ENCODE peak calls at places on chromosome 2, in four cellular contexts. O is type B pancreatic cell; T is CD8-positive, alpha-beta T cell; R is AG10803. U is an unnamed sample.

GRCh38 chr2:239711911-239712570 is 311.2 kb upstream of the HDAC4 start:
- DNase-seq in T (no peak), O (peak; percentile 64), R (no peak), U (no peak)

GRCh38 chr2:38074775-38075435 is 1.0 kb downstream of the CYP1B1 start:
- DNase-seq in R (peak; percentile 39), O (peak; percentile 76), T (no peak), U (no peak)

GRCh38 chr2:76713312-76713711 is 808.9 kb downstream of the LRRTM4 start:
- DNase-seq in R (no peak), O (no peak), T (no peak), U (no peak)

GRCh38 chr2:12555012-12555645 is 161.6 kb upstream of the TRIB2 start:
- DNase-seq in R (peak; percentile 32), T (no peak), O (no peak), U (no peak)

GRCh38 chr2:54619660-54620231 is 103.7 kb upstream of the EML6 start:
- DNase-seq in T (no peak), R (no peak), O (no peak), U (no peak)

GRCh38 chr2:176178271-176178806 is 10.1 kb upstream of the HOXD1 start:
- DNase-seq in R (peak; percentile 37), T (no peak), O (no peak), U (no peak)

GRCh38 chr2:8061219-8061618 is 620.6 kb upstream of the ID2 start:
- DNase-seq in T (no peak), O (no peak), R (no peak), U (no peak)

GRCh38 chr2:234001380-234001993 is 49.0 kb upstream of the SPP2 start:
- DNase-seq in R (no peak), O (no peak), T (no peak), U (no peak)

GRCh38 chr2:223797811-223798721 is 39.3 kb downstream of the AP1S3 start:
- DNase-seq in O (no peak), T (no peak), R (peak; percentile 36), U (no peak)

GRCh38 chr2:41937464-41937861 is 110.4 kb upstream of the PKDCC start:
- DNase-seq in R (peak; percentile 67), T (no peak), O (no peak), U (no peak)

GRCh38 chr2:179106342-179107178 is 56.6 kb upstream of the CCDC141 start:
- DNase-seq in O (no peak), T (no peak), R (peak; percentile 91), U (no peak)

GRCh38 chr2:120847700-120848321 is 112.1 kb downstream of the GLI2 start:
- DNase-seq in O (no peak), T (no peak), R (peak; percentile 30), U (no peak)

GRCh38 chr2:43102366-43103092 is 123.9 kb downstream of the ZFP36L2 start:
- DNase-seq in T (no peak), O (no peak), R (peak; percentile 44), U (no peak)

GRCh38 chr2:16100006-16100405 is 159.7 kb downstream of the MYCN start:
- DNase-seq in O (no peak), T (no peak), R (no peak), U (no peak)

GRCh38 chr2:48080534-48081316 is 174.4 kb upstream of the FBXO11 start:
- DNase-seq in O (no peak), T (no peak), R (no peak), U (no peak)

GRCh38 chr2:234674781-234675201 is 177.9 kb upstream of the ARL4C start:
- DNase-seq in T (no peak), R (peak; percentile 89), O (no peak), U (peak; percentile 30)

GRCh38 chr2:9844581-9844980 is 1.3 kb downstream of the TAF1B start:
- DNase-seq in T (no peak), R (peak; percentile 65), O (no peak), U (no peak)

GRCh38 chr2:55888941-55889340 is 34.6 kb downstream of the EFEMP1 start:
- DNase-seq in R (peak; percentile 42), O (no peak), T (no peak), U (no peak)

GRCh38 chr2:98912221-98912851 is 23.7 kb downstream of the CRACDL start:
- DNase-seq in R (peak; percentile 81), T (no peak), O (peak; percentile 61), U (peak; percentile 87)

GRCh38 chr2:158325782-158326335 is 130.7 kb downstream of the CCDC148 start:
- DNase-seq in R (no peak), O (no peak), T (no peak), U (no peak)

GRCh38 chr2:140895378-140895777 is 1235.4 kb downstream of the LRP1B start:
- DNase-seq in R (no peak), T (no peak), O (no peak), U (no peak)

GRCh38 chr2:140893685-140894084 is 1237.1 kb downstream of the LRP1B start:
- DNase-seq in T (no peak), O (no peak), R (peak; percentile 45), U (no peak)

GRCh38 chr2:140892911-140893637 is 1237.7 kb downstream of the LRP1B start:
- DNase-seq in T (no peak), R (no peak), O (no peak), U (no peak)

GRCh38 chr2:140892429-140892828 is 1238.4 kb downstream of the LRP1B start:
- DNase-seq in T (no peak), O (no peak), R (no peak), U (no peak)

GRCh38 chr2:140891614-140892212 is 1239.1 kb downstream of the LRP1B start:
- DNase-seq in T (no peak), R (no peak), O (no peak), U (no peak)
- TF ChIP-seq CTCF in T (no peak), R (peak; percentile 13), O (peak; percentile 59), U (peak; percentile 16)

GRCh38 chr2:180359522-180360282 is 352.6 kb upstream of the CWC22 start:
- DNase-seq in T (peak; percentile 4), R (no peak), O (no peak), U (no peak)
- TF ChIP-seq CTCF in T (no peak), R (peak; percentile 10), O (peak; percentile 19), U (no peak)

GRCh38 chr2:221958224-221958623 is 340.6 kb downstream of the PAX3 start:
- DNase-seq in T (no peak), O (no peak), R (no peak), U (no peak)
- TF ChIP-seq CTCF in T (no peak), O (no peak), R (no peak), U (no peak)

DNA sequence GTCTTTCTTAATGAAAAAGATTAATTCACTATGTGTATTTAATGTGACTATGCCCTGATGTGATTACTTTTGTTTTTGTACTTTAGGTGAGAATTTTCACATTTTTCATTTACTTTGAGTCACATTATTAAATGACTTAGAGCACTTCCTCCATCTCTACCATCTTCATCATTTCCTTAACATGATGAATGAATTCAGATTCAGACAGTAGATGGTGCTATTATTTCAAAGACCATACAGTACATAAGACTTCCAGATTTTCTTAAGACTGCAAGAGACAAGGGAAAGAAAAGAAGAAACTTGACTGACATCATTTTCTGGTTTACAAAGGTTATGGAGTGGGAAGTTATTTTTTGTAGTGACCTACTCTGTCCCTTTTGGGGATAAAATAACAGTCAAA is 1010.6 kb upstream of the NXPH2 start:
- DNase-seq in R (peak; percentile 3), T (no peak), O (no peak), U (no peak)
- TF ChIP-seq CTCF in R (peak; percentile 27), T (no peak), O (peak; percentile 65), U (peak; percentile 61)

GRCh38 chr2:196171946-196172345 is 568 bp upstream of the STK17B start:
- DNase-seq in R (no peak), O (no peak), T (no peak), U (no peak)

GRCh38 chr2:196170681-196171247 is 614 bp downstream of the STK17B start:
- DNase-seq in O (peak; percentile 67), R (peak; percentile 68), T (peak; percentile 39), U (peak; percentile 86)

GRCh38 chr2:196170202-196170680 is 1.1 kb downstream of the STK17B start:
- DNase-seq in O (no peak), R (peak; percentile 44), T (peak; percentile 65), U (no peak)

GRCh38 chr2:196172976-196173375 is 1.6 kb upstream of the STK17B start:
- DNase-seq in O (no peak), R (no peak), T (no peak), U (no peak)

GRCh38 chr2:196171248-196171871 is at the start of gene STK17B:
- DNase-seq in O (peak; percentile 92), T (peak; percentile 97), R (peak; percentile 90), U (peak; percentile 96)
- TF ChIP-seq CTCF in O (peak; percentile 47), T (no peak), R (peak; percentile 24), U (no peak)

GRCh38 chr2:73982140-73982617 is 2.5 kb upstream of the TET3 start:
- DNase-seq in R (peak; percentile 43), O (no peak), T (no peak), U (no peak)

GRCh38 chr2:73979686-73980085 is 5.0 kb upstream of the TET3 start:
- DNase-seq in O (no peak), R (peak; percentile 88), T (no peak), U (no peak)

GRCh38 chr2:73983322-73984202 is 1.1 kb upstream of the TET3 start:
- DNase-seq in O (peak; percentile 85), T (no peak), R (no peak), U (no peak)

GRCh38 chr2:73980566-73980965 is 4.1 kb upstream of the TET3 start:
- DNase-seq in R (no peak), T (no peak), O (no peak), U (no peak)

GRCh38 chr2:73981081-73981968 is 3.4 kb upstream of the TET3 start:
- DNase-seq in R (no peak), T (peak; percentile 31), O (no peak), U (no peak)
- TF ChIP-seq CTCF in R (no peak), T (no peak), O (no peak), U (no peak)

GRCh38 chr2:26123426-26123825 is 49.5 kb upstream of the GAREM2 start:
- DNase-seq in R (no peak), T (no peak), O (no peak), U (no peak)

GRCh38 chr2:26122633-26123032 is 50.3 kb upstream of the GAREM2 start:
- DNase-seq in O (no peak), T (no peak), R (no peak), U (no peak)

GRCh38 chr2:26114144-26114543 is 58.7 kb upstream of the GAREM2 start:
- DNase-seq in O (no peak), R (no peak), T (no peak), U (no peak)

DNA sequence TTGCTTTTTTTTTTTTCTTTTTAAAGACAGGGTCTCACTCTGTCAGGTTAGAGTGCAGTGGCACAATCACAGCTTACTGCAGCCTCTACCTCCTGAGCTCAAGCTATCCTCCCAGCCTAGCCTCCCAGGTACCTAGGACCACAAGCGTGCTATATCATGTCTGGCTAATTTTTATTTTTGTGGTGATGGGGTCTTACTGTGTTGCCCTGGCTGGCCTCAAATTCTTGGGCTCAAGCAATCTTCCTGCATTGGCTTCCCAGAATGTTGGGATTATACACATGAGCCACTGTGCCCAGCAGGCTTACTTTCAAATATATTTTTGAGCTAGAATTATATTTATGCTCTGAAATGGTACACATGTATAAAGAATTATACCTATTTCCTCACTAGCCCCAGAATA is 53.4 kb upstream of the GAREM2 start:
- DNase-seq in R (no peak), T (no peak), O (no peak), U (no peak)
- TF ChIP-seq CTCF in R (no peak), T (no peak), O (no peak), U (no peak)

U was measured in osteocyte.